ENCODE peak calls at places on chromosomes 1 and 21, in ten cellular contexts. E, N, F, O, X, Q, I, M, U and V are unnamed samples.
A peak's percentile ranks its signal among the peaks of the same experiment; 100 is the strongest.

GRCh38 chr1:67294836-67295622 is 12.6 kb upstream of the IL12RB2 start:
- DNase-seq in O (no peak), X (no peak), F (no peak), E (no peak), M (no peak), U (no peak), N (no peak), Q (no peak), I (no peak), V (no peak)

GRCh38 chr1:27563407-27564263 is 40.3 kb downstream of the AHDC1 start:
- DNase-seq in O (no peak), U (no peak), Q (no peak), M (peak; percentile 75), F (peak; percentile 46), I (peak; percentile 88), N (no peak), E (no peak), X (no peak), V (no peak)

GRCh38 chr1:25658791-25659431 is 42.3 kb downstream of the MAN1C1 start:
- DNase-seq in M (peak; percentile 77), O (no peak), X (no peak), F (no peak), E (no peak), N (no peak), Q (peak; percentile 64), I (no peak), U (no peak), V (no peak)

GRCh38 chr1:3697810-3698209 is 45.5 kb downstream of the TP73 start:
- DNase-seq in M (no peak), X (no peak), I (no peak), E (no peak), N (no peak), F (no peak), O (peak; percentile 24), Q (no peak), U (no peak), V (peak; percentile 88)

GRCh38 chr1:238596703-238597102 is 706.0 kb upstream of the ZP4 start:
- DNase-seq in Q (no peak), U (no peak), E (no peak), I (no peak), O (no peak), M (no peak), F (no peak), X (no peak), N (no peak), V (no peak)

GRCh38 chr1:226223157-226223785 is at the start of gene MIXL1:
- DNase-seq in F (no peak), X (peak; percentile 70), U (no peak), O (no peak), M (no peak), N (peak; percentile 81), Q (no peak), E (no peak), I (peak; percentile 64), V (no peak)

GRCh38 chr1:16442273-16442672 is 1.7 kb downstream of the NECAP2 start:
- DNase-seq in N (no peak), U (no peak), O (no peak), M (no peak), F (no peak), I (no peak), X (no peak), E (no peak), Q (no peak), V (no peak)

GRCh38 chr1:47569681-47570470 is 132.0 kb downstream of the FOXD2 start:
- DNase-seq in O (peak; percentile 96), Q (no peak), X (no peak), M (no peak), I (no peak), U (no peak), E (peak; percentile 84), N (peak; percentile 76), F (peak; percentile 97), V (no peak)

GRCh38 chr21:44734026-44734745 is 22.8 kb upstream of the TSPEAR start:
- DNase-seq in E (no peak), M (no peak), N (no peak), X (no peak), I (no peak), U (no peak), F (no peak), Q (no peak), O (no peak), V (no peak)

GRCh38 chr1:35768350-35769187 is 1.2 kb downstream of the CLSPN start:
- DNase-seq in O (peak; percentile 7), Q (no peak), U (no peak), F (peak; percentile 16), N (no peak), I (no peak), M (no peak), X (no peak), E (peak; percentile 1), V (no peak)

GRCh38 chr1:19735419-19736127 is 64.1 kb downstream of the TMCO4 start:
- DNase-seq in E (peak; percentile 60), N (no peak), U (peak; percentile 94), F (peak; percentile 92), M (peak; percentile 30), O (no peak), X (no peak), Q (no peak), I (no peak), V (no peak)

GRCh38 chr1:8134546-8135235 is 108.6 kb upstream of the ERRFI1 start:
- DNase-seq in F (peak; percentile 62), U (no peak), N (no peak), O (no peak), X (no peak), I (no peak), E (no peak), Q (no peak), M (no peak), V (no peak)

GRCh38 chr1:33724348-33724747 is 139.5 kb upstream of the HMGB4 start:
- DNase-seq in U (no peak), E (no peak), M (no peak), O (no peak), Q (no peak), F (no peak), N (peak; percentile 25), I (no peak), X (no peak), V (no peak)

GRCh38 chr1:226731257-226731893 is 7.7 kb downstream of the ITPKB start:
- DNase-seq in I (no peak), O (no peak), E (no peak), X (no peak), N (no peak), Q (no peak), M (no peak), F (no peak), U (no peak), V (no peak)

GRCh38 chr1:56453016-56453721 is 126.2 kb downstream of the PLPP3 start:
- DNase-seq in M (no peak), E (no peak), U (no peak), I (no peak), O (no peak), Q (no peak), N (peak; percentile 39), F (no peak), X (no peak), V (no peak)

GRCh38 chr1:60273185-60273584 is 199.6 kb upstream of the C1orf87 start:
- DNase-seq in N (no peak), X (no peak), M (no peak), F (no peak), E (no peak), Q (no peak), I (no peak), U (no peak), O (no peak), V (no peak)

GRCh38 chr1:52691856-52692255 is 6.3 kb downstream of the COA7 start:
- DNase-seq in E (no peak), Q (no peak), X (no peak), O (no peak), I (no peak), N (no peak), M (no peak), U (no peak), F (peak; percentile 30), V (no peak)

GRCh38 chr1:236810018-236810417 is 14.9 kb downstream of the MTR start:
- DNase-seq in X (no peak), U (no peak), F (no peak), M (no peak), O (no peak), Q (no peak), I (no peak), N (no peak), E (no peak), V (no peak)

GRCh38 chr1:117534995-117535467 is 70.8 kb upstream of the TENT5C start:
- DNase-seq in F (peak; percentile 82), M (peak; percentile 29), E (peak; percentile 61), U (no peak), I (peak; percentile 12), Q (peak; percentile 21), X (peak; percentile 49), N (peak; percentile 70), O (peak; percentile 70), V (peak; percentile 67)

GRCh38 chr1:43936470-43937151 is 3.0 kb downstream of the ARTN start:
- DNase-seq in M (no peak), X (peak; percentile 70), O (peak; percentile 17), F (peak; percentile 44), I (peak; percentile 86), N (peak; percentile 68), E (no peak), Q (peak; percentile 49), U (no peak), V (no peak)

GRCh38 chr1:204206121-204206520 is 7.7 kb downstream of the GOLT1A start:
- DNase-seq in F (peak; percentile 68), X (no peak), U (no peak), O (no peak), I (no peak), E (no peak), N (no peak), Q (no peak), M (no peak), V (no peak)

GRCh38 chr21:27725916-27726315 is 759.0 kb upstream of the ADAMTS5 start:
- DNase-seq in M (no peak), U (no peak), N (no peak), O (no peak), F (no peak), I (no peak), X (no peak), Q (no peak), E (no peak), V (no peak)

GRCh38 chr1:9293512-9294439 is 1.1 kb downstream of the SPSB1 start:
- DNase-seq in U (no peak), X (peak; percentile 53), N (no peak), Q (no peak), E (no peak), I (no peak), O (peak; percentile 52), M (peak; percentile 46), F (peak; percentile 48), V (no peak)

GRCh38 chr1:222105393-222105737 is 363.5 kb upstream of the DUSP10 start:
- DNase-seq in F (no peak), U (peak; percentile 70), E (no peak), X (no peak), N (no peak), Q (no peak), O (no peak), I (no peak), M (no peak), V (no peak)

GRCh38 chr1:110208916-110209650 is 1.0 kb upstream of the KCNC4 start:
- DNase-seq in E (no peak), X (no peak), F (no peak), U (no peak), Q (no peak), I (no peak), N (no peak), M (no peak), O (no peak), V (no peak)

GRCh38 chr1:50841791-50842387 is 118.2 kb downstream of the FAF1 start:
- DNase-seq in F (peak; percentile 20), O (no peak), I (no peak), N (no peak), X (no peak), E (no peak), M (no peak), U (no peak), Q (no peak), V (no peak)

GRCh38 chr1:225318706-225319575 is 108.9 kb downstream of the LBR start:
- DNase-seq in U (no peak), X (peak; percentile 42), E (peak; percentile 21), O (peak; percentile 63), F (peak; percentile 62), Q (peak; percentile 4), N (peak; percentile 74), M (no peak), I (peak; percentile 32), V (peak; percentile 66)